ENCODE peak calls at places on chromosome 21, in five cellular contexts. V is neural crest cell; P is cardiac septum; N is NCI-H2081; C is activated CD4-positive, CD25-positive, alpha-beta regulatory T cell. A is an unnamed sample.

GRCh38 chr21:25657140-25657539 is 18.1 kb downstream of the JAM2 start:
- DNase-seq in V (no peak), P (no peak), N (no peak), C (no peak), A (no peak)

GRCh38 chr21:35273331-35273730 is 224.2 kb upstream of the RUNX1 start:
- DNase-seq in V (no peak), P (no peak), N (no peak), C (no peak), A (no peak)

GRCh38 chr21:42503711-42504110 is 7.7 kb upstream of the RSPH1 start:
- DNase-seq in V (no peak), P (no peak), N (no peak), C (no peak), A (no peak)

GRCh38 chr21:39065912-39066311 is 117.3 kb downstream of the PSMG1 start:
- DNase-seq in V (no peak), P (no peak), N (no peak), C (no peak), A (no peak)

GRCh38 chr21:26977741-26978140 is 10.9 kb upstream of the ADAMTS5 start:
- DNase-seq in V (no peak), P (no peak), N (no peak), C (no peak), A (no peak)

GRCh38 chr21:31967334-31967733 is 94.5 kb downstream of the HUNK start:
- DNase-seq in V (no peak), P (no peak), N (no peak), C (no peak), A (no peak)

GRCh38 chr21:38439336-38439900 is 58.9 kb downstream of the ERG start:
- DNase-seq in V (no peak), P (no peak), N (no peak), C (no peak), A (no peak)

GRCh38 chr21:38869196-38869595 is 63.5 kb downstream of the ETS2 start:
- DNase-seq in V (no peak), P (no peak), N (no peak), C (no peak), A (no peak)

GRCh38 chr21:17612565-17613241 is at the start of gene BTG3:
- DNase-seq in V (peak; percentile 71), P (peak; percentile 86), N (peak; percentile 82), C (peak; percentile 51), A (peak; percentile 47)

GRCh38 chr21:23887709-23888303 is 1719.5 kb downstream of the MRPL39 start:
- DNase-seq in V (no peak), P (no peak), N (no peak), C (no peak), A (no peak)

GRCh38 chr21:34881421-34881820 is 167.7 kb downstream of the RUNX1 start:
- DNase-seq in V (no peak), P (no peak), N (no peak), C (no peak), A (no peak)

GRCh38 chr21:37863842-37864241 is 52.4 kb downstream of the KCNJ6 start:
- DNase-seq in V (no peak), P (no peak), N (no peak), C (no peak), A (no peak)

GRCh38 chr21:35257413-35257812 is 208.3 kb upstream of the RUNX1 start:
- DNase-seq in V (no peak), P (no peak), N (no peak), C (no peak), A (no peak)

GRCh38 chr21:45097827-45098387 is 23.5 kb downstream of the ADARB1 start:
- DNase-seq in V (no peak), P (no peak), N (no peak), C (no peak), A (no peak)

GRCh38 chr21:39518055-39518844 is 66.5 kb downstream of the SH3BGR start:
- DNase-seq in V (peak; percentile 57), P (no peak), N (peak; percentile 77), C (no peak), A (peak; percentile 60)

GRCh38 chr21:25254491-25255174 is 352.6 kb downstream of the MRPL39 start:
- DNase-seq in V (no peak), P (no peak), N (peak; percentile 21), C (no peak), A (no peak)

GRCh38 chr21:38323721-38324591 is 67.2 kb downstream of the KCNJ15 start:
- DNase-seq in V (no peak), P (no peak), N (peak; percentile 17), C (no peak), A (no peak)

GRCh38 chr21:34570315-34570714 is 44.6 kb downstream of the RCAN1 start:
- DNase-seq in V (no peak), P (no peak), N (no peak), C (no peak), A (no peak)

GRCh38 chr21:15730484-15731242 is 881 bp downstream of the USP25 start:
- DNase-seq in V (no peak), P (peak; percentile 77), N (no peak), C (no peak), A (no peak)

GRCh38 chr21:16913010-16913409 is 599.8 kb upstream of the CXADR start:
- DNase-seq in V (no peak), P (no peak), N (no peak), C (no peak), A (no peak)